ENCODE peak calls at places on chromosome 15, in four cellular contexts. One of them, this sample, is unnamed.
A peak's percentile ranks its signal among the peaks of the same experiment; 100 is the strongest.

GRCh38 chr15:41557673-41558399 is 1.2 kb upstream of the TYRO3 start:
- DNase-seq in fibroblast of the aortic adventitia: peak; percentile 45
- DNase-seq in A549: peak; percentile 57
- DNase-seq in B cell: peak; percentile 76
- DNase-seq in this sample: peak; percentile 64

GRCh38 chr15:61057830-61058529 is 171.1 kb downstream of the RORA start:
- DNase-seq in B cell: no peak
- DNase-seq in A549: no peak
- DNase-seq in fibroblast of the aortic adventitia: peak; percentile 23
- DNase-seq in this sample: no peak

GRCh38 chr15:70051948-70052633 is 45.6 kb downstream of the TLE3 start:
- DNase-seq in B cell: no peak
- DNase-seq in A549: no peak
- DNase-seq in fibroblast of the aortic adventitia: no peak
- DNase-seq in this sample: no peak

GRCh38 chr15:80234883-80235282 is 17.1 kb downstream of the CTXND1 start:
- DNase-seq in fibroblast of the aortic adventitia: peak; percentile 32
- DNase-seq in A549: peak; percentile 58
- DNase-seq in B cell: peak; percentile 42
- DNase-seq in this sample: peak; percentile 34

GRCh38 chr15:75921732-75922703 is 18.3 kb downstream of the FBXO22 start:
- DNase-seq in fibroblast of the aortic adventitia: peak; percentile 89
- DNase-seq in A549: peak; percentile 71
- DNase-seq in B cell: peak; percentile 17
- DNase-seq in this sample: no peak

GRCh38 chr15:38670142-38671002 is 105.8 kb upstream of the RASGRP1 start:
- DNase-seq in B cell: peak; percentile 82
- DNase-seq in fibroblast of the aortic adventitia: no peak
- DNase-seq in A549: no peak
- DNase-seq in this sample: no peak

GRCh38 chr15:90046846-90047481 is 45.8 kb downstream of the ZNF710 start:
- DNase-seq in B cell: peak; percentile 70
- DNase-seq in A549: no peak
- DNase-seq in fibroblast of the aortic adventitia: no peak
- DNase-seq in this sample: no peak

GRCh38 chr15:93152264-93152884 is 63.4 kb upstream of the RGMA start:
- DNase-seq in fibroblast of the aortic adventitia: no peak
- DNase-seq in A549: no peak
- DNase-seq in B cell: no peak
- DNase-seq in this sample: no peak

GRCh38 chr15:101499863-101500713 is 10.6 kb upstream of the PCSK6 start:
- DNase-seq in B cell: no peak
- DNase-seq in fibroblast of the aortic adventitia: no peak
- DNase-seq in A549: no peak
- DNase-seq in this sample: no peak